ENCODE peak calls at places on chromosomes 5 and 9, in four cellular contexts. One of them, this sample, is unnamed.

GRCh38 chr9:94630833-94631232 is 8.5 kb downstream of the FBP1 start:
- DNase-seq in uterus: no peak
- DNase-seq in IMR-90: no peak
- DNase-seq in fibroblast of lung: no peak
- DNase-seq in this sample: no peak

GRCh38 chr9:119086590-119086989 is 282.6 kb downstream of the BRINP1 start:
- DNase-seq in fibroblast of lung: no peak
- DNase-seq in IMR-90: no peak
- DNase-seq in uterus: no peak
- DNase-seq in this sample: no peak

GRCh38 chr9:136312436-136312835 is 8.5 kb upstream of the CCDC187 start:
- DNase-seq in uterus: peak; percentile 46
- DNase-seq in fibroblast of lung: peak; percentile 68
- DNase-seq in IMR-90: peak; percentile 58
- DNase-seq in this sample: peak; percentile 76

GRCh38 chr9:10835791-10836463 is 223.1 kb upstream of the PTPRD start:
- DNase-seq in uterus: no peak
- DNase-seq in fibroblast of lung: no peak
- DNase-seq in IMR-90: no peak
- DNase-seq in this sample: no peak

GRCh38 chr5:17898766-17899165 is 264.5 kb downstream of the TAF11L14 start:
- DNase-seq in fibroblast of lung: no peak
- DNase-seq in IMR-90: no peak
- DNase-seq in uterus: no peak
- DNase-seq in this sample: no peak

GRCh38 chr9:4299006-4299795 is 667 bp downstream of the GLIS3 start:
- DNase-seq in uterus: peak; percentile 46
- DNase-seq in fibroblast of lung: peak; percentile 64
- DNase-seq in IMR-90: peak; percentile 50
- DNase-seq in this sample: peak; percentile 79

GRCh38 chr9:31908158-31908890 is 476.1 kb upstream of the ACO1 start:
- DNase-seq in fibroblast of lung: no peak
- DNase-seq in IMR-90: no peak
- DNase-seq in uterus: no peak
- DNase-seq in this sample: no peak

GRCh38 chr5:112420111-112420864 is 1.2 kb upstream of the EPB41L4A start:
- DNase-seq in uterus: peak; percentile 76
- DNase-seq in fibroblast of lung: peak; percentile 54
- DNase-seq in IMR-90: peak; percentile 5
- DNase-seq in this sample: peak; percentile 62

GRCh38 chr5:160359816-160360215 is 10.6 kb downstream of the C1QTNF2 start:
- DNase-seq in fibroblast of lung: no peak
- DNase-seq in uterus: no peak
- DNase-seq in IMR-90: no peak
- DNase-seq in this sample: no peak

GRCh38 chr9:121861501-121862180 is 210.2 kb downstream of the DAB2IP start:
- DNase-seq in IMR-90: no peak
- DNase-seq in fibroblast of lung: no peak
- DNase-seq in uterus: no peak
- DNase-seq in this sample: no peak

GRCh38 chr5:90530736-90531487 is 1.5 kb upstream of the LYSMD3 start:
- DNase-seq in fibroblast of lung: no peak
- DNase-seq in IMR-90: no peak
- DNase-seq in uterus: no peak
- DNase-seq in this sample: no peak

GRCh38 chr5:16894236-16895057 is 41.6 kb downstream of the MYO10 start:
- DNase-seq in IMR-90: peak; percentile 96
- DNase-seq in uterus: no peak
- DNase-seq in fibroblast of lung: peak; percentile 93
- DNase-seq in this sample: peak; percentile 44

GRCh38 chr9:27799326-27799725 is 226.0 kb upstream of the C9orf72 start:
- DNase-seq in fibroblast of lung: no peak
- DNase-seq in IMR-90: no peak
- DNase-seq in uterus: no peak
- DNase-seq in this sample: no peak

GRCh38 chr9:121929893-121930875 is 162.9 kb downstream of the TTLL11 start:
- DNase-seq in uterus: no peak
- DNase-seq in fibroblast of lung: no peak
- DNase-seq in IMR-90: no peak
- DNase-seq in this sample: no peak

GRCh38 chr9:74577956-74578355 is 80.8 kb downstream of the RORB start:
- DNase-seq in IMR-90: peak; percentile 3
- DNase-seq in uterus: no peak
- DNase-seq in fibroblast of lung: peak; percentile 8
- DNase-seq in this sample: peak; percentile 42

GRCh38 chr5:174511711-174512253 is 212.6 kb upstream of the MSX2 start:
- DNase-seq in fibroblast of lung: peak; percentile 22
- DNase-seq in uterus: no peak
- DNase-seq in IMR-90: no peak
- DNase-seq in this sample: peak; percentile 5

GRCh38 chr9:124500796-124501611 is 6.2 kb downstream of the NR5A1 start:
- DNase-seq in uterus: no peak
- DNase-seq in IMR-90: no peak
- DNase-seq in fibroblast of lung: no peak
- DNase-seq in this sample: no peak

GRCh38 chr5:61449756-61450155 is 117.7 kb downstream of the ZSWIM6 start:
- DNase-seq in uterus: no peak
- DNase-seq in fibroblast of lung: no peak
- DNase-seq in IMR-90: no peak
- DNase-seq in this sample: no peak

GRCh38 chr9:129665008-129665771 is at the start of gene PRRX2:
- DNase-seq in fibroblast of lung: no peak
- DNase-seq in IMR-90: peak; percentile 43
- DNase-seq in uterus: peak; percentile 39
- DNase-seq in this sample: peak; percentile 85

GRCh38 chr9:109086221-109086620 is 33.5 kb downstream of the TMEM245 start:
- DNase-seq in IMR-90: peak; percentile 68
- DNase-seq in fibroblast of lung: peak; percentile 22
- DNase-seq in uterus: no peak
- DNase-seq in this sample: no peak

GRCh38 chr5:102511666-102512065 is 12.9 kb upstream of the SLCO6A1 start:
- DNase-seq in IMR-90: no peak
- DNase-seq in uterus: no peak
- DNase-seq in fibroblast of lung: peak; percentile 31
- DNase-seq in this sample: peak; percentile 82

GRCh38 chr5:144566747-144567415 is 396.2 kb downstream of the KCTD16 start:
- DNase-seq in uterus: no peak
- DNase-seq in IMR-90: peak; percentile 76
- DNase-seq in fibroblast of lung: peak; percentile 78
- DNase-seq in this sample: peak; percentile 42

GRCh38 chr5:99317136-99317535 is 388.3 kb upstream of the CHD1 start:
- DNase-seq in IMR-90: no peak
- DNase-seq in fibroblast of lung: no peak
- DNase-seq in uterus: no peak
- DNase-seq in this sample: no peak

GRCh38 chr5:78533356-78533755 is 115.2 kb downstream of the LHFPL2 start:
- DNase-seq in IMR-90: peak; percentile 38
- DNase-seq in uterus: no peak
- DNase-seq in fibroblast of lung: no peak
- DNase-seq in this sample: peak; percentile 50

GRCh38 chr9:106019702-106020101 is 325.4 kb downstream of the TMEM38B start:
- DNase-seq in fibroblast of lung: no peak
- DNase-seq in uterus: no peak
- DNase-seq in IMR-90: no peak
- DNase-seq in this sample: no peak

GRCh38 chr9:33132249-33132772 is 34.8 kb downstream of the B4GALT1 start:
- DNase-seq in fibroblast of lung: peak; percentile 87
- DNase-seq in IMR-90: peak; percentile 90
- DNase-seq in uterus: peak; percentile 45
- DNase-seq in this sample: peak; percentile 76

GRCh38 chr9:98985596-98985995 is 41.9 kb downstream of the COL15A1 start:
- DNase-seq in fibroblast of lung: no peak
- DNase-seq in IMR-90: no peak
- DNase-seq in uterus: no peak
- DNase-seq in this sample: no peak

GRCh38 chr9:99391937-99392574 is 170.0 kb downstream of the SEC61B start:
- DNase-seq in IMR-90: no peak
- DNase-seq in uterus: no peak
- DNase-seq in fibroblast of lung: no peak
- DNase-seq in this sample: no peak

GRCh38 chr5:124741711-124742496 is 4.5 kb downstream of the ZNF608 start:
- DNase-seq in IMR-90: peak; percentile 83
- DNase-seq in uterus: no peak
- DNase-seq in fibroblast of lung: peak; percentile 92
- DNase-seq in this sample: peak; percentile 70

GRCh38 chr5:178630475-178630930 is 3.7 kb upstream of the CLK4 start:
- DNase-seq in IMR-90: peak; percentile 16
- DNase-seq in uterus: no peak
- DNase-seq in fibroblast of lung: peak; percentile 8
- DNase-seq in this sample: no peak

GRCh38 chr9:134775552-134775951 is 105.1 kb upstream of the FCN2 start:
- DNase-seq in IMR-90: peak; percentile 91
- DNase-seq in uterus: no peak
- DNase-seq in fibroblast of lung: peak; percentile 67
- DNase-seq in this sample: peak; percentile 74

GRCh38 chr5:118891252-118891651 is 97.1 kb downstream of the DTWD2 start:
- DNase-seq in uterus: no peak
- DNase-seq in IMR-90: no peak
- DNase-seq in fibroblast of lung: no peak
- DNase-seq in this sample: peak; percentile 2

GRCh38 chr9:35814106-35814840 is 569 bp downstream of the HINT2 start:
- DNase-seq in uterus: peak; percentile 69
- DNase-seq in IMR-90: peak; percentile 41
- DNase-seq in fibroblast of lung: peak; percentile 64
- DNase-seq in this sample: peak; percentile 74

GRCh38 chr5:4204616-4205151 is 609.1 kb downstream of the IRX1 start:
- DNase-seq in uterus: no peak
- DNase-seq in fibroblast of lung: no peak
- DNase-seq in IMR-90: no peak
- DNase-seq in this sample: no peak

DNA sequence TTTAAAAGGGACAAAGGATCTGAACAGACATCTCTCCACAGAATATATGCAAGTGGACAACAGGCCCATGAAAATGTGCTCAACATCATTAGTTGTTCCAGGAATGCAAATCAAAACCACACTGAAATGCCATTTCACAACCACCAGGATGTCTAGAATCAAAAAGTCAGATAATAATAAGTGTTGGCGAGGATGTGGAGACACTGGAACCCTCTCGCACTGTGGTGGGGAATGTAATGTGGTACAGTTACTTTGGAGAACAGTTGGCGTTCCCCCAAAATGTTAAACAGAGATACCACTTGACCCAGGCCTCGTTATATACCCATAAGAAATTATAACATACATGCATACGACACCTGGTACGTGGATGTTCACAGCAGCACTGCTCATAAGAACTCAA is 38.6 kb downstream of the SARDH start:
- DNase-seq in fibroblast of lung: no peak
- DNase-seq in IMR-90: no peak
- DNase-seq in uterus: no peak
- DNase-seq in this sample: no peak
- H3K27me3 ChIP-seq in fibroblast of lung: peaks cover 6% of the 10 kb centered on the region
- H3K27me3 ChIP-seq in IMR-90: peaks cover 2% of the 10 kb centered on the region
- H3K27me3 ChIP-seq in uterus: no peaks in the 10 kb centered on the region
- H3K27me3 ChIP-seq in this sample: peaks cover 7% of the 10 kb centered on the region

GRCh38 chr9:130947618-130948140 is 8.6 kb upstream of the FIBCD1 start:
- DNase-seq in uterus: no peak
- DNase-seq in fibroblast of lung: no peak
- DNase-seq in IMR-90: no peak
- DNase-seq in this sample: no peak
- H3K27me3 ChIP-seq in uterus: no peaks in the 10 kb centered on the region
- H3K27me3 ChIP-seq in fibroblast of lung: peaks cover 22% of the 10 kb centered on the region
- H3K27me3 ChIP-seq in IMR-90: peaks cover 68% of the 10 kb centered on the region
- H3K27me3 ChIP-seq in this sample: peaks cover 46% of the 10 kb centered on the region

GRCh38 chr5:135667662-135668061 is 88.9 kb upstream of the CXCL14 start:
- DNase-seq in uterus: no peak
- DNase-seq in IMR-90: no peak
- DNase-seq in fibroblast of lung: no peak
- DNase-seq in this sample: no peak

GRCh38 chr5:135670588-135670987 is 91.8 kb upstream of the CXCL14 start:
- DNase-seq in IMR-90: no peak
- DNase-seq in uterus: no peak
- DNase-seq in fibroblast of lung: no peak
- DNase-seq in this sample: no peak

GRCh38 chr5:135669416-135669815 is 90.6 kb upstream of the CXCL14 start:
- DNase-seq in IMR-90: no peak
- DNase-seq in uterus: no peak
- DNase-seq in fibroblast of lung: no peak
- DNase-seq in this sample: no peak

GRCh38 chr5:135667204-135667603 is 88.4 kb upstream of the CXCL14 start:
- DNase-seq in IMR-90: no peak
- DNase-seq in uterus: no peak
- DNase-seq in fibroblast of lung: no peak
- DNase-seq in this sample: no peak

GRCh38 chr5:135671052-135671451 is 92.3 kb upstream of the CXCL14 start:
- DNase-seq in IMR-90: no peak
- DNase-seq in fibroblast of lung: no peak
- DNase-seq in uterus: no peak
- DNase-seq in this sample: no peak
- H3K27me3 ChIP-seq in IMR-90: no peaks in the 10 kb centered on the region
- H3K27me3 ChIP-seq in fibroblast of lung: no peaks in the 10 kb centered on the region
- H3K27me3 ChIP-seq in uterus: no peaks in the 10 kb centered on the region
- H3K27me3 ChIP-seq in this sample: peaks cover 32% of the 10 kb centered on the region

GRCh38 chr5:175821790-175822211 is 49.6 kb upstream of the CPLX2 start:
- DNase-seq in fibroblast of lung: no peak
- DNase-seq in IMR-90: no peak
- DNase-seq in uterus: no peak
- DNase-seq in this sample: no peak

GRCh38 chr5:175822225-175822624 is 49.2 kb upstream of the CPLX2 start:
- DNase-seq in fibroblast of lung: no peak
- DNase-seq in uterus: no peak
- DNase-seq in IMR-90: no peak
- DNase-seq in this sample: no peak

GRCh38 chr5:175825906-175826305 is 45.5 kb upstream of the CPLX2 start:
- DNase-seq in IMR-90: no peak
- DNase-seq in uterus: no peak
- DNase-seq in fibroblast of lung: no peak
- DNase-seq in this sample: no peak

GRCh38 chr5:175824621-175825020 is 46.8 kb upstream of the CPLX2 start:
- DNase-seq in fibroblast of lung: no peak
- DNase-seq in IMR-90: no peak
- DNase-seq in uterus: no peak
- DNase-seq in this sample: no peak

DNA sequence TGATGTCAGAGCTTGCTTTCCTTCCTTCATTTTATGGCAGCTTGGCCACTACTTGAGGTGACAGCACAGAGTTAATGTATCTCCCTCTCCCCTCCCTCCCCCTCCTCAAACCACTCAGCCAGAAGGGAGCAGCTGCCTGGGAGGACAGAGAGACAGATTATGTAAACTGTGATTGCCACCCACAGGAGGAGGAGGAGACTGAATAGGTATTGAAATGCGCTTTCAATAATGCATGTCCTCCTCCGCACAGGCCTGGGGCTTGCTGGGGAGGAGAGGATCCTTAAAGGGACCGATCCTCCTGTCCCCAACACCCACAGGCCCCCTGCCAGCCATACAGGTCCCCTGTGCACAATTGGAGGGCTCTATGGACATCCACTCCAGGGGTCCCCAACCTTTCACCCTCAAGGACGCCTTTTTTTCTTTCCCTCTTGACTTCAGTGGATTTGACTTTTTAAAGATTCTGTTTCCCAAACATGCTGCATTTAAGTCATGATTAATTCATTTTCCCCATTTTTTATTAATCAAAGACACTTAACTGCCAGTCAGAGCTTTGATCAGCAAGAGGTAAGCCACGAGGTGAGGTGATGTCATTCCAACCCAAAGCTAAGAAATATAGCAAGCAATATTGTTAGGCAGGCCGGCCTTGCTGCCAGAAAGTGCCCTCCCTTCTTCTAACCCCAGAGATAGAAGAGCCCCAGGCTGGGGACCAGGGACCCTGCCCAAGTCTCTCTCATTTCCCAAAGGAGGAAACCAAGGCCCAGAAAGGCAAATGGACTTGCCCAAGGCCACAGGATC is 47.5 kb upstream of the CPLX2 start:
- DNase-seq in fibroblast of lung: no peak
- DNase-seq in IMR-90: no peak
- DNase-seq in uterus: no peak
- DNase-seq in this sample: no peak
- H3K27me3 ChIP-seq in fibroblast of lung: no peaks in the 10 kb centered on the region
- H3K27me3 ChIP-seq in IMR-90: no peaks in the 10 kb centered on the region
- H3K27me3 ChIP-seq in uterus: no peaks in the 10 kb centered on the region
- H3K27me3 ChIP-seq in this sample: peaks cover 50% of the 10 kb centered on the region